ENCODE peak calls at places on chromosomes 7 and 10, in seven cellular contexts. I is astrocyte of the cerebellum, G is fibroblast of lung, Z is heart right ventricle, V is ovary, D is epithelial cell of esophagus, P is A549. K is an unnamed sample.
A peak's percentile ranks its signal among the peaks of the same experiment; 100 is the strongest.

GRCh38 chr7:45696476-45696875 is 122.3 kb downstream of the ADCY1 start:
- DNase-seq in Z (no peak), V (no peak), G (no peak), D (no peak), I (no peak), P (no peak), K (no peak)

GRCh38 chr7:66682350-66683093 is 53.8 kb downstream of the KCTD7 start:
- DNase-seq in G (peak; percentile 64), I (no peak), Z (no peak), D (peak; percentile 53), P (peak; percentile 16), V (no peak), K (peak; percentile 60)

GRCh38 chr10:94500063-94500462 is 45.5 kb upstream of the HELLS start:
- DNase-seq in I (no peak), D (peak; percentile 4), P (no peak), G (no peak), V (no peak), Z (no peak), K (peak; percentile 17)

GRCh38 chr7:158999496-158999895 is 143.1 kb downstream of the DYNC2I1 start:
- DNase-seq in I (no peak), D (no peak), Z (no peak), G (no peak), V (no peak), P (no peak), K (no peak)

GRCh38 chr10:101138788-101139420 is 7.8 kb downstream of the TLX1 start:
- DNase-seq in I (no peak), V (no peak), D (no peak), G (no peak), P (no peak), Z (no peak), K (no peak)

GRCh38 chr7:156160811-156161210 is 348.5 kb upstream of the SHH start:
- DNase-seq in P (no peak), I (no peak), Z (no peak), V (no peak), D (no peak), G (no peak), K (no peak)

GRCh38 chr10:44974628-44975431 is 3.8 kb downstream of the DEPP1 start:
- DNase-seq in D (peak; percentile 35), Z (peak; percentile 76), V (peak; percentile 78), I (no peak), G (peak; percentile 47), P (peak; percentile 72), K (peak; percentile 65)

GRCh38 chr7:37212526-37212925 is 236.1 kb downstream of the ELMO1 start:
- DNase-seq in P (no peak), I (no peak), V (no peak), G (no peak), Z (no peak), D (no peak), K (no peak)

GRCh38 chr10:126376956-126377355 is 11.3 kb downstream of the ADAM12 start:
- DNase-seq in I (no peak), V (no peak), Z (no peak), D (peak; percentile 62), P (no peak), G (peak; percentile 80), K (peak; percentile 41)

GRCh38 chr7:135282621-135283295 is 49.1 kb downstream of the STRA8 start:
- DNase-seq in I (peak; percentile 94), G (peak; percentile 49), D (peak; percentile 24), Z (no peak), P (no peak), V (no peak), K (peak; percentile 89)

GRCh38 chr10:128211953-128212727 is 85.9 kb upstream of the MKI67 start:
- DNase-seq in D (peak; percentile 69), G (peak; percentile 43), I (peak; percentile 5), V (peak; percentile 41), P (peak; percentile 94), Z (peak; percentile 85), K (peak; percentile 70)

GRCh38 chr7:101564778-101565211 is 64.3 kb downstream of the MYL10 start:
- DNase-seq in D (peak; percentile 38), V (no peak), Z (no peak), G (no peak), P (peak; percentile 67), I (no peak), K (no peak)

GRCh38 chr10:78371118-78371517 is 337.5 kb downstream of the RPS24 start:
- DNase-seq in D (no peak), I (peak; percentile 47), V (peak; percentile 38), Z (no peak), G (peak; percentile 37), P (no peak), K (no peak)

GRCh38 chr10:26697163-26697921 is at the start of gene PDSS1:
- DNase-seq in V (peak; percentile 57), Z (peak; percentile 76), P (peak; percentile 73), I (no peak), D (peak; percentile 70), G (peak; percentile 62), K (peak; percentile 69)

GRCh38 chr10:67668448-67668847 is 27.5 kb downstream of the CTNNA3 start:
- DNase-seq in V (no peak), P (no peak), Z (no peak), I (no peak), D (peak; percentile 38), G (peak; percentile 45), K (peak; percentile 29)

GRCh38 chr10:78889536-78890063 is 179.2 kb upstream of the ZMIZ1 start:
- DNase-seq in D (no peak), V (no peak), P (no peak), I (no peak), Z (no peak), G (no peak), K (no peak)

GRCh38 chr7:134174797-134175261 is 47.7 kb downstream of the LRGUK start:
- DNase-seq in V (no peak), P (peak; percentile 94), Z (no peak), G (peak; percentile 81), D (peak; percentile 88), I (peak; percentile 40), K (peak; percentile 64)

GRCh38 chr10:89837173-89838001 is 136.0 kb downstream of the KIF20B start:
- DNase-seq in I (no peak), P (no peak), Z (peak; percentile 27), D (peak; percentile 29), G (peak; percentile 42), V (peak; percentile 26), K (peak; percentile 42)

GRCh38 chr10:2207246-2207922 is 470.1 kb upstream of the ADARB2 start:
- DNase-seq in G (no peak), V (no peak), Z (no peak), I (no peak), P (no peak), D (no peak), K (no peak)

GRCh38 chr10:106904209-106904608 is 260.3 kb downstream of the SORCS1 start:
- DNase-seq in Z (no peak), P (no peak), D (no peak), V (no peak), G (no peak), I (no peak), K (no peak)

GRCh38 chr10:98368644-98369043 is 46.3 kb downstream of the PYROXD2 start:
- DNase-seq in P (no peak), D (no peak), G (no peak), Z (no peak), V (no peak), I (no peak), K (no peak)

GRCh38 chr10:3635697-3636096 is 149.3 kb downstream of the KLF6 start:
- DNase-seq in G (no peak), P (no peak), Z (no peak), D (peak; percentile 98), I (no peak), V (no peak), K (no peak)

GRCh38 chr7:33050425-33051318 is 11.9 kb downstream of the NT5C3A start:
- DNase-seq in D (peak; percentile 70), G (peak; percentile 41), I (peak; percentile 33), P (peak; percentile 39), V (no peak), Z (no peak), K (peak; percentile 65)

DNA sequence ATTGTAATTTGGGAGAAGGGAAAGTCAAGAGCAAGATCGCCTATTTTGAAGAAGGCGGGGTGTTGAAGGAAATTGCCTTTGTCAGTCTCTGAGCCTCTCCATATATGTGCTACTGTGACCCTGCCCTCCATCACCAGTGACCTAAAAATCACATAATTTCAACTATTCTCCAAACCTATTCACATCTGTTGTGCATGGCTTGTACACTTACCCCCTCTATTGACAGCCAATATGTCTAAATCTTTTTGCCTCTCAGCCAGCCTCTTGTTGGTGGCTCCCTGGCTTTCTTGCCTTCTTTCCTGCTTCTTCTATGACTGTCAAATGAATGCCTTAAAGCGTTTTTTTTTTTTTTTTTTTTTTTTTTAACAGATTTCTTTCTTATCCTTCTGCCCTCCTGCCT is 295.6 kb downstream of the AUTS2 start:
- DNase-seq in D (no peak), V (no peak), G (peak; percentile 18), P (no peak), Z (no peak), I (peak; percentile 8), K (peak; percentile 18)
- TF ChIP-seq CTCF in D (peak; percentile 8), V (no peak), G (peak; percentile 20), P (peak; percentile 52), Z (peak; percentile 16), I (peak; percentile 56), K (peak; percentile 25)

DNA sequence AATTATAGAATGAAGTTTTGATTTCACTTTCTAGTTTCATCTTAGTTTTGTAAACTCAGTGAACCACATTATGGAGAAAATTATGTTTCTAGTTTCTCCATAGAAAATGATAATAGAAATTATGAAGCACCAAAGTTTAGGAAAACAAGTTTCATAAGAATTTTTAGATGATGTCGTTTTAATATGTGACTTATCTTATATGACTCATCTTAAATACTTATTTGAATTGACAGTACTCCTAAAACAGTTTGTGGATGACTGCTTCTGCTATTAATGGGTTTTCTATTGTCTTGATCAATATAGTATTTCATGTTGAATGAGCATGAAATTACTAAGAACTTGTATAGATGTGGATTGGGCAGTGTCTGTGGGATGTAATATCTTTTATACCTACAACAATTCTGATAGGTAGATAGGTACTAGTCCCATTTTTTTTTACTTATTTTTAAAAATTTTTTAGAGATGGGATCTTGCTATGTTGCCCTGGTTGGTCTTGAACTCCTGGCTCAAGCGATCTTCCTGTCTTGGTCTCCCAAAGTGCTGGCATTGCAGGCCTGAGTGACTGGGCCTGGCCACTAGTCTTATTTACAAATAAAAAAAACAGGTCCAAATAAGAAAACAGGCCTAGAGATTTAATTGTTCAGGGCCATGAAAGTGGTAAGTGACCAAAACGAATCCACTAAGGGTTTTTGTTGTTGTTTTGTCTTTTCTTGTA is 3.7 kb downstream of the HBP1 start:
- DNase-seq in Z (no peak), P (no peak), I (no peak), G (no peak), D (no peak), V (no peak), K (no peak)
- H3K4me3 ChIP-seq in Z (no peak overlapping the region), P (no peak overlapping the region), I (no peak overlapping the region), G (no peak overlapping the region), D (no peak overlapping the region), V (no peak overlapping the region), K (no peak overlapping the region)

GRCh38 chr7:153193144-153193595 is 433.6 kb downstream of the ACTR3B start:
- DNase-seq in I (no peak), D (peak; percentile 4), G (no peak), P (peak; percentile 37), V (no peak), Z (peak; percentile 24), K (no peak)
- TF ChIP-seq CTCF in I (peak; percentile 26), D (peak; percentile 19), G (no peak), P (peak; percentile 30), V (no peak), Z (peak; percentile 26), K (peak; percentile 23)

DNA sequence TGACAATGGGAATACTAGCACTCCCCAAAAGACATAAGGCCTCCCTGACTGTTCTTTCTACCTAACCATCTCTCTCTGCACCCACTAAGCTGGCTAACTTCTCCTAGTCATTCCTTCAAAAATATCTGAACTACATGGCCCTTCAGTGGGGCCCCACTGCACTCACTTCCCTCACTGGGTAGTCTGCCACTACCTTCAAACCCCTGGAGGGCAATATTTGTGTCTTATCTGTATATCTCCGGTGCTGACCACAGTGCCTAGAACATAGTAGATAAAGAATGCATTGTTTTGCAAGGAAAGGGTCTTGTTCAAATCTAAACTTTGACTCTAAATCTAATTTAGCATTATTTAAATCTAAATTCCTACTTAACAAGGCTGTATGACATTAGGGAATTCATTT is 44.3 kb downstream of the CACUL1 start:
- DNase-seq in D (no peak), I (no peak), V (no peak), G (no peak), Z (no peak), P (no peak), K (no peak)
- H3K4me3 ChIP-seq in D (no peak overlapping the region), I (no peak overlapping the region), V (no peak overlapping the region), G (no peak overlapping the region), Z (no peak overlapping the region), P (no peak overlapping the region), K (no peak overlapping the region)